ENCODE peak calls at places on chromosomes 4 and X, in five cellular contexts. C is GM04504; X is stimulated activated CD4-positive, alpha-beta T cell treated with anti-CD3 and anti-CD28 coated beads, Interleukin-1b, Interleukin-23, amount 100 ng/mL, for 48 hours; L is ureter; H is GM23248. T is an unnamed sample.

GRCh38 chr4:118910221-118910620 is 21.6 kb downstream of the SYNPO2 start:
- DNase-seq in H (no peak), C (no peak), L (no peak), X (no peak), T (no peak)

GRCh38 chr4:176799653-176800052 is 6.9 kb upstream of the VEGFC start:
- DNase-seq in X (no peak), C (no peak), H (no peak), L (no peak), T (no peak)

GRCh38 chr4:105748222-105748621 is 39.6 kb downstream of the GSTCD start:
- DNase-seq in X (no peak), C (no peak), L (no peak), H (no peak), T (no peak)

GRCh38 chr4:3321295-3321889 is 28.6 kb downstream of the RGS12 start:
- DNase-seq in C (no peak), L (no peak), H (peak; percentile 57), X (no peak), T (no peak)

GRCh38 chr4:23962462-23962861 is 72.6 kb upstream of the PPARGC1A start:
- DNase-seq in L (no peak), C (no peak), X (no peak), H (no peak), T (no peak)

GRCh38 chr4:41670982-41671381 is 77.5 kb downstream of the PHOX2B start:
- DNase-seq in C (no peak), H (no peak), L (no peak), X (no peak), T (no peak)

GRCh38 chr4:28106155-28106554 is 1245.5 kb downstream of the STIM2 start:
- DNase-seq in C (no peak), X (no peak), L (no peak), H (no peak), T (no peak)

GRCh38 chrX:17042046-17042445 is 95.6 kb downstream of the REPS2 start:
- DNase-seq in C (no peak), X (no peak), H (no peak), L (no peak), T (no peak)

GRCh38 chr4:148542922-148543623 is 100.9 kb upstream of the NR3C2 start:
- DNase-seq in H (no peak), X (no peak), L (no peak), C (no peak), T (no peak)

GRCh38 chr4:156545003-156545785 is 426.4 kb downstream of the PDGFC start:
- DNase-seq in X (no peak), C (no peak), L (no peak), H (peak; percentile 49), T (no peak)

GRCh38 chrX:77785746-77786548 is at the start of gene ATRX:
- DNase-seq in H (peak; percentile 87), C (peak; percentile 42), L (peak; percentile 76), X (peak; percentile 77), T (peak; percentile 48)

GRCh38 chr4:155809835-155810234 is 51.0 kb downstream of the GUCY1B1 start:
- DNase-seq in L (no peak), X (no peak), C (peak; percentile 58), H (peak; percentile 87), T (peak; percentile 9)

GRCh38 chr4:139458999-139459398 is 5.1 kb downstream of the RAB33B start:
- DNase-seq in X (no peak), L (no peak), C (no peak), H (peak; percentile 8), T (no peak)

GRCh38 chrX:116009871-116010710 is 160.5 kb upstream of the AGTR2 start:
- DNase-seq in C (no peak), L (no peak), H (no peak), X (peak; percentile 0), T (no peak)

GRCh38 chr4:66187175-66187720 is 517.0 kb upstream of the EPHA5 start:
- DNase-seq in C (no peak), L (no peak), X (no peak), H (no peak), T (no peak)

GRCh38 chr4:62676962-62677361 is 1476.8 kb downstream of the ADGRL3 start:
- DNase-seq in H (no peak), C (no peak), L (no peak), X (no peak), T (no peak)

GRCh38 chr4:25723409-25723808 is 67.8 kb downstream of the SLC34A2 start:
- DNase-seq in H (no peak), C (no peak), X (no peak), L (no peak), T (no peak)

GRCh38 chrX:46376246-46376885 is 168.9 kb downstream of the ZNF674 start:
- DNase-seq in X (peak; percentile 16), C (peak; percentile 32), H (peak; percentile 75), L (no peak), T (no peak)

GRCh38 chr4:74793757-74794340 is 474 bp downstream of the BTC start:
- DNase-seq in L (peak; percentile 64), H (peak; percentile 48), C (no peak), X (peak; percentile 9), T (peak; percentile 14)

GRCh38 chr4:26185436-26185835 is 135.4 kb upstream of the RBPJ start:
- DNase-seq in L (no peak), C (no peak), H (peak; percentile 36), X (no peak), T (no peak)

GRCh38 chr4:107970063-107970798 is 19.5 kb upstream of the HADH start:
- DNase-seq in H (no peak), C (no peak), X (no peak), L (no peak), T (no peak)

GRCh38 chr4:68654946-68655721 is 15.3 kb downstream of the UGT2B15 start:
- DNase-seq in H (no peak), C (no peak), X (no peak), L (no peak), T (no peak)

GRCh38 chr4:153725070-153725810 is 34.6 kb downstream of the RNF175 start:
- DNase-seq in H (no peak), L (no peak), X (no peak), C (no peak), T (no peak)

GRCh38 chr4:170420255-170420693 is 330.5 kb upstream of the AADAT start:
- DNase-seq in X (no peak), C (peak; percentile 22), H (peak; percentile 22), L (no peak), T (no peak)

GRCh38 chr4:82758701-82759685 is 39.6 kb downstream of the SCD5 start:
- DNase-seq in H (no peak), X (no peak), L (no peak), C (no peak), T (no peak)

GRCh38 chrX:10972731-10973130 is 138.4 kb upstream of the HCCS start:
- DNase-seq in C (peak; percentile 36), H (peak; percentile 10), L (no peak), X (no peak), T (no peak)

GRCh38 chr4:32258986-32259385 is 1538.8 kb downstream of the PCDH7 start:
- DNase-seq in X (no peak), H (no peak), C (no peak), L (no peak), T (no peak)

GRCh38 chr4:175946472-175947116 is 119.0 kb upstream of the WDR17 start:
- DNase-seq in X (no peak), L (no peak), H (peak; percentile 11), C (no peak), T (no peak)

GRCh38 chr4:132504438-132504837 is 644.7 kb upstream of the PCDH10 start:
- DNase-seq in L (no peak), H (no peak), X (no peak), C (no peak), T (no peak)

GRCh38 chr4:87240341-87240740 is 19.9 kb upstream of the KLHL8 start:
- DNase-seq in X (no peak), H (peak; percentile 8), C (no peak), L (no peak), T (no peak)

GRCh38 chr4:39151120-39151713 is 31.1 kb upstream of the WDR19 start:
- DNase-seq in H (peak; percentile 48), C (peak; percentile 10), L (no peak), X (no peak), T (no peak)

GRCh38 chrX:80423000-80423399 is 2.8 kb downstream of the TENT5D start:
- DNase-seq in H (no peak), C (no peak), X (no peak), L (no peak), T (no peak)

GRCh38 chr4:67198757-67199156 is 346.5 kb downstream of the CENPC start:
- DNase-seq in L (no peak), H (peak; percentile 2), X (no peak), C (no peak), T (no peak)